ENCODE peak calls at places on chromosome 5, in four cellular contexts. B, U, Z and A are unnamed samples.

GRCh38 chr5:148653840-148654781 is at the start of gene HTR4:
- ATAC-seq in B (peak), U (no peak), Z (peak), A (peak)

GRCh38 chr5:14444988-14445387 is 136.6 kb upstream of the OTULINL start:
- ATAC-seq in B (no peak), U (no peak), Z (no peak), A (no peak)

GRCh38 chr5:140321796-140322195 is 18.9 kb upstream of the PFDN1 start:
- ATAC-seq in B (no peak), U (no peak), Z (no peak), A (peak)

GRCh38 chr5:154374264-154374663 is 71.5 kb upstream of the SAP30L start:
- ATAC-seq in B (no peak), U (no peak), Z (no peak), A (no peak)

GRCh38 chr5:179311581-179311980 is 33.7 kb downstream of the ADAMTS2 start:
- ATAC-seq in B (no peak), U (no peak), Z (no peak), A (no peak)

GRCh38 chr5:80282054-80282453 is 26.2 kb upstream of the SERINC5 start:
- ATAC-seq in B (no peak), U (no peak), Z (no peak), A (no peak)

GRCh38 chr5:152178350-152178699 is 226.8 kb downstream of the NMUR2 start:
- ATAC-seq in B (no peak), U (no peak), Z (no peak), A (no peak)

GRCh38 chr5:159223469-159223868 is 14.1 kb upstream of the RNF145 start:
- ATAC-seq in B (no peak), U (no peak), Z (no peak), A (no peak)

GRCh38 chr5:88743231-88743879 is 139.6 kb downstream of the MEF2C start:
- ATAC-seq in B (no peak), U (peak), Z (no peak), A (no peak)

GRCh38 chr5:65066385-65066784 is 297.7 kb downstream of the CWC27 start:
- ATAC-seq in B (peak), U (no peak), Z (no peak), A (no peak)

GRCh38 chr5:108303611-108304010 is 78.3 kb downstream of the FBXL17 start:
- ATAC-seq in B (no peak), U (no peak), Z (no peak), A (no peak)

GRCh38 chr5:56680731-56681130 is 134.6 kb upstream of the MAP3K1 start:
- ATAC-seq in B (no peak), U (no peak), Z (no peak), A (no peak)

GRCh38 chr5:44632344-44632743 is 176.4 kb upstream of the MRPS30 start:
- ATAC-seq in B (no peak), U (no peak), Z (no peak), A (no peak)

GRCh38 chr5:141040763-141041426 is 10.3 kb upstream of the PCDHB1 start:
- ATAC-seq in B (peak), U (peak), Z (peak), A (peak)

GRCh38 chr5:55540525-55540924 is 5.8 kb upstream of the PLPP1 start:
- ATAC-seq in B (no peak), U (no peak), Z (no peak), A (no peak)

GRCh38 chr5:157559301-157559700 is 16.3 kb downstream of the ADAM19 start:
- ATAC-seq in B (no peak), U (no peak), Z (no peak), A (peak)

GRCh38 chr5:72499730-72500129 is 7.5 kb downstream of the ZNF366 start:
- ATAC-seq in B (peak), U (no peak), Z (peak), A (peak)

DNA sequence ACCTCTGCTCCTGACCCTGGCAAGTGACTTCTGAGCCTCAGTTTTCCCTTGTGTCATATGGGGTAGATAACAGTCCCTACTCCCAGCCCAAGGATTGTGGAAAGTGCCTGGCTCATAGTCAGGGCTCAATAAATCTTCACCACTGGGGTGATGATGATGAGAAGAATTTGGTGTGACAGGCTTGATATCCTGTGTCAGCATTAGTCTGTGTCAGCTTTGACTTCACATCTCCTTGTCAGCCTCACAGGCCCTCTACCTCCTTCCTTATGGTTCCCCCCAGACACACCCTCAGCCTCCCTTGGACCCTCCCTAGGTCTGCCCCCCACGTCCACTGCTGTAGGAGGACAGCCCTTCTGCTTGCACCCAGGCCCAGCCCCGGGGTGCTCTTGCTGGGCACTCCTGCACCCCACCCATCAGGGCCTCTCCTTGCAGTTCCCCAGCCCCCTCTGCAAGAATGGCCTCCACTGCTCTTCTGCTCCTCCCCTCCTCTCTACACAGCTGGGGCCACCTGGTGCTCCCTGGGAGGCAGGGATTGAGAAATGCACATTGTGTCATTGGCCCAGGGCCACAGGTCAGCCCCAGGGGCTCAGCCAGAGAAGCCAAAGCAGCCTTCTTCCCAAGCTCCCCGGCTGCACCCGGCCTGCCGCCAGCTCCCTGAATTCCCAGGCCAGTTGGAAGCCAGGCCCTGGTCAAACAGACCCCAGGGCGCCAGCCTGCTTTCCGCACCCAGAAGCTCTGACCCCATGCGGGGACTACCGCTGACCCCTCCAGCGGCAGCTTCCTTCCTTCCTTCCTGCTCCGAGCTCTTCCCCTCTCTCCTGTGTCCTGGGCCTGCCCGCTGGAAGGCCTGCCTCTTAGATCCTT is 7.7 kb downstream of the FGFR4 start:
- ATAC-seq in B (no peak), U (no peak), Z (peak), A (peak)
- TF ChIP-seq POLR2AphosphoS5 in B (no peak), U (no peak), Z (peak), A (peak)

GRCh38 chr5:174529925-174530681 is 194.3 kb upstream of the MSX2 start:
- ATAC-seq in B (no peak), U (no peak), Z (no peak), A (no peak)

GRCh38 chr5:174531782-174532191 is 192.6 kb upstream of the MSX2 start:
- ATAC-seq in B (no peak), U (peak), Z (no peak), A (no peak)

GRCh38 chr5:174533771-174534221 is 190.6 kb upstream of the MSX2 start:
- ATAC-seq in B (no peak), U (peak), Z (no peak), A (no peak)

GRCh38 chr5:174533127-174533453 is 191.3 kb upstream of the MSX2 start:
- ATAC-seq in B (no peak), U (peak), Z (no peak), A (no peak)

GRCh38 chr5:174532453-174533126 is 191.8 kb upstream of the MSX2 start:
- ATAC-seq in B (peak), U (peak), Z (peak), A (peak)
- TF ChIP-seq POLR2AphosphoS5 in B (peak), U (peak), Z (no peak), A (peak)

GRCh38 chr5:33807771-33808170 is 84.0 kb downstream of the ADAMTS12 start:
- ATAC-seq in B (no peak), U (no peak), Z (no peak), A (no peak)

GRCh38 chr5:33806736-33807442 is 84.9 kb downstream of the ADAMTS12 start:
- ATAC-seq in B (no peak), U (no peak), Z (peak), A (no peak)

GRCh38 chr5:33808699-33809098 is 83.1 kb downstream of the ADAMTS12 start:
- ATAC-seq in B (no peak), U (no peak), Z (no peak), A (no peak)

DNA sequence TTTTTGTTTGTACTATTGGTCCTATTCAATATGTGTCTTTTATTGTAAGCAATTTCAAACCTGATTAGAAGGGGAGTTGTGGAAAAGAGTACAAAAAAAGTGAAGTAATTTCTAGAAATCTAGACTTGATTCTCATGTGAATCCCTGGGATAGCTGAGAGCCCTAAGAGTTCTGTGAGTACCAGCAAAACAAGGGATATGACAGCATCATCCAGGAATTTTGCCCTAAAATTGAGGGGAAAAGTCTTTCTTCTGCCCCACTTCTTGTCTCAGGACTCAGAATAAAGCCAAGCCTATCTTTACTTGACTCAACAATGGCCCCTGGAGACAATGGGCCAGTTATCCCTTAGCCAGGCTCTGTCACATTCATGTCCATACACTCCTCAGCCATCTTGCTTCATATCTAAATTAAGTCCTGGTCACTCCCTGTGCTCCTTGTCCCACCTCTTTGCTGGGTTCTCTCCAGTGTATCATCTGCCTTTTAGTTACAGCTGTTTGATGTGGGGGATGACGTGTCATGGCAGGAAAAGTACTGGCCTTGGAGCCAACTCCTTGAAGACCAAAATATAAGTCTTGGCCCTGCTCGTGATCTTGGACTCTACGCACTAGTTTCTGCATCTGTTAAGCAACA is 81.2 kb downstream of the ADAMTS12 start:
- ATAC-seq in B (no peak), U (no peak), Z (no peak), A (peak)
- TF ChIP-seq POLR2AphosphoS5 in B (no peak), U (no peak), Z (no peak), A (peak)

DNA sequence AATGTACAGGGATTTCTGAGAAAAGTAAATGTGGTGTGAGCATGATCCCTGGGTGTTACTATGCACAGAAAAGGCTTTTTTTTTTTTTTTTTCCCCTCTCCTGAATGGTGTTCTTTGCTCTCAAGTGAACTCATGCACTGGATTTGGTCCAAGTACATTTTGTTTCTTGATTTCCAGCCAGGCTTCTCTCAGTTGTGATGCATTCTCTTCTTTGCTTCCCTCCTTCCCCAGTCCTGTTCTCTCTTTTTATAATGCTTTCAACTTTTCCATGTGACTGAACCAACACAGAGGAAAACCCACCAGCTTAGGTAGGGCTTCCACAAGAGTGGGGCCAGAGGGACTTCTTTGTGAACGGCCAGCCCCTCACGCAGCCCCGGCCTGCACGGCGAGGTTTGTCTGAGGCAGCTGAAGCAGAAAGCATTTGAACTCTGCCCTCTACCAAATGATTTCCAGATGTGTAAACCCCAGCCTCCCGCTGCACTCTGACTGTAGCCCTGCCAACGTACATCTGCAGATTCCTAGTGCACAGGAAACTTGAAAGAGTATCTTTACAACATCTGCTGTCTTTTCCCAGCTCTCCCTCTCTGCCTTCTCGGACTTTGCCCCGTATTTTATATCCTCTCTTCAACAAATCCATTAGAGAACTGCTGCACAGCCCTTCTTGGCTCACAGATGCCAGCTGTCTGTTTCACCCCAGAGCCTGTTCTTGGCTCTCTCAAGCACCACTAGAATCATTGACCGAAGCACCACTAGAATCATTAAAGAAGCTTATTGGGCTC is 71.8 kb upstream of the CD180 start:
- ATAC-seq in B (no peak), U (no peak), Z (peak), A (peak)
- TF ChIP-seq POLR2AphosphoS5 in B (no peak), U (no peak), Z (no peak), A (peak)

GRCh38 chr5:75049581-75050274 is 2.6 kb downstream of the GCNT4 start:
- ATAC-seq in B (peak), U (peak), Z (peak), A (no peak)
- TF ChIP-seq POLR2AphosphoS5 in B (no peak), U (no peak), Z (no peak), A (no peak)

DNA sequence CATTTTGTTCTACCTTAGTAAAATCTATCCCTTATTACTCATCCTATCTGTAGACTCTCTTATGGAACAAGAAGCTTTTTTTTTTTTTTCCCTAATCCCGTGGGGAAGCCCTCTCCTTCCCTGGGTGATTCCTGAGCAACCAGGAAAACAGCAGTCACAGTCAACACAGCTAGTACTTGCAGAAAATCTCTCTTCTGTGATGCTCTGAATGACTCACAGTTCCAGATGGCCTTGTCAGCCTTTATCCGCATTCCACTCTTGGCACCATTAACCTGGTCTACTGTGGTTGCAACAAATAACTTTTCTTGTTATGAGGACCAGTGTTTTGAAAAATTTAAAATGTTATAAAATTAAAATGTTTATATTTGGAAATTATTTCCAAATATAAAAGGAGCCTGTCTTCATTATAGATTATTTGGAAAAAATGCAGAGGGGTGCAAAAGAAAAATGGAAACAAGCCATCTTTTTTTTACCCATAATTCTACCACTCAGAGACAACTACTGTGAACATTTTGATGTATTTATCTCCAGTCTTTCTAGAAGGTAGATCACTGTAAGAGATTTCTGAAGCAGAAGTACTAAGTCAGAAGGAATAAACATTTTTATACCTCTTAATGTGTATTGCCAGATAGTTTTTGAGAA is 486.7 kb downstream of the RAB3C start:
- ATAC-seq in B (no peak), U (no peak), Z (peak), A (peak)
- TF ChIP-seq POLR2AphosphoS5 in B (no peak), U (no peak), Z (no peak), A (peak)